ENCODE peak calls at places on chromosomes 1 and 21, in four cellular contexts. I, C, N and H are unnamed samples.
A peak's percentile ranks its signal among the peaks of the same experiment; 100 is the strongest.

GRCh38 chr1:63611231-63611630 is 18.0 kb downstream of the PGM1 start:
- DNase-seq in I (no peak), C (no peak), N (no peak), H (no peak)

GRCh38 chr1:110523011-110523410 is 4.0 kb upstream of the KCNA10 start:
- DNase-seq in I (no peak), C (no peak), N (no peak), H (no peak)

GRCh38 chr1:155273134-155273982 is at the start of gene CLK2:
- DNase-seq in I (peak; percentile 98), C (peak; percentile 83), N (peak; percentile 93), H (peak; percentile 97)

GRCh38 chr1:150072959-150073358 is 5.4 kb downstream of the VPS45 start:
- DNase-seq in I (no peak), C (no peak), N (no peak), H (no peak)

GRCh38 chr1:237386362-237387143 is 344.6 kb downstream of the RYR2 start:
- DNase-seq in I (peak; percentile 37), C (no peak), N (peak; percentile 17), H (peak; percentile 53)

GRCh38 chr1:231778009-231778719 is 151.6 kb downstream of the DISC1 start:
- DNase-seq in I (no peak), C (no peak), N (no peak), H (no peak)

GRCh38 chr1:16137890-16138467 is 17.9 kb downstream of the EPHA2 start:
- DNase-seq in I (no peak), C (no peak), N (no peak), H (no peak)

GRCh38 chr1:3399732-3400131 is 54.7 kb upstream of the ARHGEF16 start:
- DNase-seq in I (no peak), C (no peak), N (no peak), H (no peak)

GRCh38 chr1:206706298-206706791 is 21.6 kb downstream of the MAPKAPK2 start:
- DNase-seq in I (no peak), C (no peak), N (no peak), H (no peak)

GRCh38 chr1:248393050-248393449 is 9.8 kb upstream of the OR2T1 start:
- DNase-seq in I (no peak), C (no peak), N (no peak), H (no peak)

GRCh38 chr21:33541105-33541711 is 709 bp downstream of the GART start:
- DNase-seq in I (peak; percentile 34), C (peak; percentile 13), N (peak; percentile 24), H (peak; percentile 24)

GRCh38 chr1:110288111-110288510 is 51.1 kb upstream of the RBM15 start:
- DNase-seq in I (no peak), C (no peak), N (no peak), H (no peak)

GRCh38 chr1:172431721-172432192 is 11.3 kb downstream of the C1orf105 start:
- DNase-seq in I (no peak), C (no peak), N (peak; percentile 36), H (no peak)

GRCh38 chr1:113931456-113931855 is 2.3 kb downstream of the HIPK1 start:
- DNase-seq in I (no peak), C (no peak), N (peak; percentile 24), H (no peak)

GRCh38 chr1:69737527-69738176 is 169.9 kb downstream of the LRRC7 start:
- DNase-seq in I (peak; percentile 23), C (peak; percentile 11), N (peak; percentile 61), H (peak; percentile 73)

GRCh38 chr1:221439734-221440436 is 302.0 kb downstream of the DUSP10 start:
- DNase-seq in I (no peak), C (no peak), N (peak; percentile 6), H (no peak)

GRCh38 chr1:75908717-75909152 is 23.5 kb downstream of the ASB17 start:
- DNase-seq in I (no peak), C (peak; percentile 7), N (peak; percentile 31), H (peak; percentile 43)

GRCh38 chr1:213123532-213123931 is 72.5 kb downstream of the RPS6KC1 start:
- DNase-seq in I (no peak), C (no peak), N (peak; percentile 50), H (no peak)

GRCh38 chr1:32393832-32394140 is 455 bp downstream of the BSDC1 start:
- DNase-seq in I (peak; percentile 58), C (no peak), N (no peak), H (peak; percentile 75)

GRCh38 chr1:29586991-29587745 is 350.8 kb downstream of the PTPRU start:
- DNase-seq in I (no peak), C (no peak), N (no peak), H (no peak)

GRCh38 chr1:212677136-212677535 is 22.5 kb downstream of the BATF3 start:
- DNase-seq in I (no peak), C (no peak), N (no peak), H (no peak)

GRCh38 chr1:164771001-164771550 is 212.1 kb downstream of the PBX1 start:
- DNase-seq in I (no peak), C (no peak), N (no peak), H (no peak)

GRCh38 chr1:3564921-3565831 is 46.1 kb downstream of the MEGF6 start:
- DNase-seq in I (peak; percentile 84), C (no peak), N (no peak), H (peak; percentile 79)

GRCh38 chr21:19228241-19228640 is 824.7 kb upstream of the TMPRSS15 start:
- DNase-seq in I (no peak), C (no peak), N (no peak), H (peak; percentile 9)

GRCh38 chr1:229310833-229311232 is 32.0 kb downstream of the CCSAP start:
- DNase-seq in I (no peak), C (no peak), N (no peak), H (no peak)

GRCh38 chr1:39788426-39788757 is 273 bp downstream of the BMP8B start:
- DNase-seq in I (no peak), C (no peak), N (no peak), H (no peak)

GRCh38 chr1:117658676-117659075 is 52.8 kb downstream of the TENT5C start:
- DNase-seq in I (no peak), C (peak; percentile 51), N (no peak), H (no peak)

GRCh38 chr1:999797-1000356 is at the start of gene HES4:
- DNase-seq in I (peak; percentile 95), C (no peak), N (peak; percentile 87), H (peak; percentile 85)

GRCh38 chr1:40640314-40641076 is 25.0 kb downstream of the RIMS3 start:
- DNase-seq in I (no peak), C (no peak), N (no peak), H (no peak)

GRCh38 chr1:37817481-37817880 is 9.5 kb upstream of the YRDC start:
- DNase-seq in I (peak; percentile 15), C (no peak), N (no peak), H (no peak)

GRCh38 chr1:63506782-63507181 is 16.2 kb downstream of the ITGB3BP start:
- DNase-seq in I (no peak), C (no peak), N (no peak), H (no peak)

GRCh38 chr1:75725861-75726361 is 1.4 kb downstream of the ACADM start:
- DNase-seq in I (no peak), C (no peak), N (peak; percentile 72), H (no peak)

GRCh38 chr21:33642896-33643657 is 776 bp downstream of the ITSN1 start:
- DNase-seq in I (peak; percentile 36), C (no peak), N (no peak), H (peak; percentile 25)

GRCh38 chr1:102799496-102799895 is 308.8 kb downstream of the COL11A1 start:
- DNase-seq in I (no peak), C (no peak), N (no peak), H (no peak)

GRCh38 chr1:175095069-175095468 is 27.4 kb downstream of the TNN start:
- DNase-seq in I (no peak), C (no peak), N (no peak), H (no peak)

GRCh38 chr1:175089319-175089718 is 21.7 kb downstream of the TNN start:
- DNase-seq in I (no peak), C (no peak), N (no peak), H (no peak)

GRCh38 chr1:175094626-175095025 is 27.0 kb downstream of the TNN start:
- DNase-seq in I (no peak), C (no peak), N (no peak), H (no peak)

GRCh38 chr1:175088523-175088922 is 20.9 kb downstream of the TNN start:
- DNase-seq in I (no peak), C (no peak), N (no peak), H (no peak)

GRCh38 chr1:175090775-175091174 is 23.1 kb downstream of the TNN start:
- DNase-seq in I (no peak), C (no peak), N (no peak), H (no peak)
- TF ChIP-seq BHLHE40 in I (no peak), C (no peak), N (no peak), H (no peak)

GRCh38 chr1:91884459-91885290 is 1.3 kb downstream of the TGFBR3 start:
- DNase-seq in I (peak; percentile 18), C (no peak), N (peak; percentile 43), H (no peak)
- TF ChIP-seq TARDBP in I (no peak), C (no peak), N (no peak), H (no peak)

GRCh38 chr1:106676021-106676420 is 380.5 kb upstream of the PRMT6 start:
- DNase-seq in I (no peak), C (no peak), N (no peak), H (no peak)
- TF ChIP-seq BHLHE40 in I (no peak), C (no peak), N (no peak), H (no peak)

GRCh38 chr1:97826820-97827219 is 94.0 kb downstream of the DPYD start:
- DNase-seq in I (no peak), C (no peak), N (no peak), H (peak; percentile 16)
- TF ChIP-seq TARDBP in I (no peak), C (no peak), N (no peak), H (no peak)

GRCh38 chr1:112237983-112238515 is 158.0 kb upstream of the CTTNBP2NL start:
- DNase-seq in I (no peak), C (no peak), N (no peak), H (no peak)
- TF ChIP-seq BHLHE40 in I (no peak), C (no peak), N (no peak), H (no peak)

GRCh38 chr1:159071970-159072582 is 4.5 kb downstream of the AIM2 start:
- DNase-seq in I (peak; percentile 60), C (no peak), N (peak; percentile 38), H (peak; percentile 62)
- TF ChIP-seq TARDBP in I (no peak), C (no peak), N (no peak), H (no peak)

GRCh38 chr1:228087771-228088251 is 5.3 kb downstream of the ARF1 start:
- DNase-seq in I (no peak), C (no peak), N (no peak), H (no peak)
- TF ChIP-seq BHLHE40 in I (no peak), C (no peak), N (no peak), H (no peak)

GRCh38 chr1:198700396-198700795 is 61.6 kb downstream of the PTPRC start:
- DNase-seq in I (no peak), C (no peak), N (no peak), H (no peak)
- TF ChIP-seq TARDBP in I (no peak), C (no peak), N (no peak), H (no peak)

DNA sequence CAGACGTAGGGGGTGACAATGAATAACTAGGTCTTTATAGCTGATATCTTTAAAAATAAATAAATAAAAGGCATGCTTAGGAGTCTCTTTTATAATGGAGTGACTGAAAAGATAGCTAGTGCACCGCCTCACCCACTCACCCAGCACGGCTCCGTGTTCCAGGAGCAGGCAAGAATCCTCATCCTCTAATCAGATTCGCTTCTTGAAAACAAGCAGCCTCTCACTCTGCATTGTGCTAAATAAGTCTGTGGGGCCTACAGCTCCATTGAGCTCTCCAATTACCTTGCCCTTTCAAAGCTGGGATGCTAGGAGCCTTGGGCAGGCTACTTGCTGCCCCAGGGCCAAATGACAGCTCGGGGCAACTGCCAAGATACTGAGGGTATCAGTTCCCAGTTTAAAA is 91.5 kb downstream of the TIAM1 start:
- DNase-seq in I (no peak), C (no peak), N (no peak), H (no peak)
- TF ChIP-seq BHLHE40 in I (no peak), C (no peak), N (no peak), H (no peak)